ENCODE peak calls at places on chromosomes 11 and 22, in ten cellular contexts. P, C, J, O, H, V, M, K, G and T are unnamed samples.

GRCh38 chr22:23512348-23512705 is 67.8 kb downstream of the IGLL1 start:
- DNase-seq in P (no peak), C (no peak), J (no peak), O (no peak), H (no peak), V (no peak), M (no peak), K (no peak), G (no peak), T (no peak)

GRCh38 chr22:43895986-43896645 is 4.3 kb upstream of the PNPLA5 start:
- DNase-seq in P (no peak), C (no peak), J (no peak), O (no peak), H (no peak), V (no peak), M (no peak), K (no peak), G (no peak), T (no peak)

GRCh38 chr11:75028321-75029097 is 39.8 kb downstream of the NEU3 start:
- DNase-seq in P (no peak), C (no peak), J (no peak), O (no peak), H (no peak), V (peak; percentile 80), M (no peak), K (no peak), G (no peak), T (no peak)

GRCh38 chr22:22164541-22165272 is 79.9 kb upstream of the VPREB1 start:
- DNase-seq in P (no peak), C (no peak), J (no peak), O (no peak), H (no peak), V (no peak), M (no peak), K (no peak), G (no peak), T (no peak)

GRCh38 chr11:119990306-119991021 is 147.4 kb downstream of the TRIM29 start:
- DNase-seq in P (no peak), C (no peak), J (no peak), O (no peak), H (no peak), V (peak; percentile 45), M (no peak), K (no peak), G (no peak), T (no peak)

GRCh38 chr22:30337461-30337778 is 10.7 kb upstream of the TBC1D10A start:
- DNase-seq in P (no peak), C (no peak), J (no peak), O (no peak), H (no peak), V (no peak), M (no peak), K (no peak), G (no peak), T (no peak)

GRCh38 chr11:73376803-73377629 is 817 bp downstream of the RELT start:
- DNase-seq in P (peak; percentile 48), C (peak; percentile 11), J (peak; percentile 54), O (peak; percentile 84), H (peak; percentile 78), V (peak; percentile 59), M (peak; percentile 86), K (peak; percentile 35), G (peak; percentile 85), T (peak; percentile 62)

GRCh38 chr22:40878937-40879336 is 17.0 kb upstream of the DNAJB7 start:
- DNase-seq in P (no peak), C (no peak), J (no peak), O (no peak), H (no peak), V (no peak), M (no peak), K (no peak), G (no peak), T (no peak)

GRCh38 chr22:47232197-47232596 is 469.7 kb downstream of the TBC1D22A start:
- DNase-seq in P (no peak), C (no peak), J (no peak), O (no peak), H (no peak), V (no peak), M (no peak), K (no peak), G (no peak), T (no peak)

GRCh38 chr22:48893288-48894063 is 934.2 kb downstream of the BRD1 start:
- DNase-seq in P (no peak), C (no peak), J (no peak), O (no peak), H (no peak), V (no peak), M (no peak), K (no peak), G (no peak), T (no peak)

GRCh38 chr22:22713416-22713815 is 69.0 kb downstream of the GGTLC2 start:
- DNase-seq in P (no peak), C (no peak), J (no peak), O (no peak), H (no peak), V (no peak), M (no peak), K (no peak), G (peak; percentile 38), T (no peak)

GRCh38 chr11:95585071-95585751 is 204.4 kb downstream of the FAM76B start:
- DNase-seq in P (no peak), C (no peak), J (peak; percentile 54), O (no peak), H (no peak), V (peak; percentile 67), M (no peak), K (no peak), G (no peak), T (no peak)

GRCh38 chr11:34299284-34299961 is 58.4 kb downstream of the ABTB2 start:
- DNase-seq in P (no peak), C (no peak), J (no peak), O (no peak), H (no peak), V (no peak), M (no peak), K (no peak), G (no peak), T (no peak)

GRCh38 chr11:111253131-111253530 is 7.6 kb downstream of the POU2AF2 start:
- DNase-seq in P (no peak), C (no peak), J (no peak), O (no peak), H (no peak), V (no peak), M (no peak), K (no peak), G (no peak), T (no peak)

GRCh38 chr11:102436546-102436945 is 16.0 kb downstream of the TMEM123 start:
- DNase-seq in P (no peak), C (no peak), J (no peak), O (no peak), H (no peak), V (peak; percentile 82), M (no peak), K (no peak), G (no peak), T (no peak)

GRCh38 chr11:61923166-61924015 is 6.0 kb upstream of the RAB3IL1 start:
- DNase-seq in P (no peak), C (no peak), J (peak; percentile 68), O (no peak), H (no peak), V (peak; percentile 84), M (peak; percentile 13), K (no peak), G (peak; percentile 83), T (peak; percentile 81)

GRCh38 chr11:103637250-103637649 is 399.2 kb upstream of the DDI1 start:
- DNase-seq in P (no peak), C (no peak), J (peak; percentile 37), O (no peak), H (no peak), V (peak; percentile 64), M (no peak), K (no peak), G (no peak), T (no peak)

GRCh38 chr11:44609028-44609782 is 43.7 kb downstream of the CD82 start:
- DNase-seq in P (no peak), C (no peak), J (no peak), O (no peak), H (peak; percentile 71), V (no peak), M (peak; percentile 33), K (peak; percentile 27), G (no peak), T (no peak)

GRCh38 chr11:60912223-60912850 is 1.6 kb upstream of the TMEM109 start:
- DNase-seq in P (peak; percentile 29), C (no peak), J (peak; percentile 80), O (no peak), H (peak; percentile 31), V (no peak), M (no peak), K (no peak), G (no peak), T (no peak)

GRCh38 chr11:125165111-125165663 is 636 bp downstream of the PKNOX2 start:
- DNase-seq in P (no peak), C (no peak), J (peak; percentile 51), O (peak; percentile 22), H (no peak), V (peak; percentile 30), M (no peak), K (no peak), G (no peak), T (peak; percentile 46)

GRCh38 chr22:40022536-40023225 is 27.9 kb downstream of the FAM83F start:
- DNase-seq in P (no peak), C (no peak), J (no peak), O (no peak), H (no peak), V (no peak), M (no peak), K (no peak), G (no peak), T (no peak)

GRCh38 chr11:118353084-118353710 is 6.2 kb upstream of the UBE4A start:
- DNase-seq in P (no peak), C (no peak), J (peak; percentile 25), O (no peak), H (peak; percentile 66), V (peak; percentile 49), M (peak; percentile 47), K (no peak), G (no peak), T (no peak)

GRCh38 chr11:13008625-13009475 is at the start of gene RASSF10:
- DNase-seq in P (no peak), C (peak; percentile 88), J (peak; percentile 37), O (peak; percentile 76), H (peak; percentile 13), V (no peak), M (no peak), K (no peak), G (no peak), T (no peak)

GRCh38 chr11:8989411-8989810 is 14.4 kb downstream of the NRIP3 start:
- DNase-seq in P (no peak), C (no peak), J (peak; percentile 33), O (peak; percentile 28), H (no peak), V (peak; percentile 86), M (no peak), K (no peak), G (no peak), T (no peak)